ENCODE peak calls at places on chromosome 22, in eight cellular contexts. Y is lower lobe of right lung, V is endodermal cell, Q is adrenal gland, I is neuronal stem cell, N is mammary epithelial cell, P is endothelial cell of umbilical vein, B is thoracic aorta. S is an unnamed sample. For H3K27me3 and H3K36me3, the result is how much of the 10 kb centered on the place peaks cover.

GRCh38 chr22:37970864-37971263 is 13.5 kb downstream of the SOX10 start:
- DNase-seq in Y (no peak), V (no peak), Q (no peak), I (no peak), N (no peak), P (no peak), B (no peak), S (no peak)

GRCh38 chr22:35505394-35506258 is 35.0 kb upstream of the RASD2 start:
- DNase-seq in Y (no peak), V (no peak), Q (no peak), I (no peak), N (no peak), P (no peak), B (no peak), S (no peak)

GRCh38 chr22:49232319-49233067 is 595.2 kb downstream of the BRD1 start:
- DNase-seq in Y (no peak), V (no peak), Q (no peak), I (peak), N (no peak), P (no peak), B (no peak), S (no peak)

GRCh38 chr22:20247010-20247505 is 21.1 kb downstream of the RTN4R start:
- DNase-seq in Y (no peak), V (no peak), Q (no peak), I (no peak), N (no peak), P (no peak), B (no peak), S (peak)

GRCh38 chr22:20979243-20979809 is 2.8 kb upstream of the LZTR1 start:
- DNase-seq in Y (peak), V (peak), Q (peak), I (peak), N (peak), P (peak), B (no peak), S (no peak)

GRCh38 chr22:35102663-35103062 is 36.7 kb downstream of the ISX start:
- DNase-seq in Y (peak), V (peak), Q (no peak), I (no peak), N (peak), P (no peak), B (no peak), S (no peak)

GRCh38 chr22:36383110-36383581 is 4.6 kb downstream of the MYH9 start:
- DNase-seq in Y (no peak), V (no peak), Q (no peak), I (no peak), N (peak), P (peak), B (no peak), S (no peak)

GRCh38 chr22:38267086-38267485 is 5.7 kb downstream of the TMEM184B start:
- DNase-seq in Y (no peak), V (no peak), Q (no peak), I (no peak), N (no peak), P (peak), B (no peak), S (no peak)

GRCh38 chr22:32475428-32476010 is 908 bp downstream of the FBXO7 start:
- DNase-seq in Y (peak), V (peak), Q (peak), I (peak), N (no peak), P (peak), B (no peak), S (no peak)

GRCh38 chr22:21074092-21074715 is 28.5 kb downstream of the LRRC74B start:
- DNase-seq in Y (no peak), V (no peak), Q (peak), I (no peak), N (peak), P (no peak), B (no peak), S (no peak)

GRCh38 chr22:19271856-19272535 is 19.5 kb downstream of the CLTCL1 start:
- DNase-seq in Y (no peak), V (no peak), Q (peak), I (no peak), N (peak), P (no peak), B (no peak), S (no peak)

GRCh38 chr22:48417143-48418070 is 1410.3 kb downstream of the BRD1 start:
- DNase-seq in Y (no peak), V (peak), Q (no peak), I (no peak), N (no peak), P (no peak), B (no peak), S (no peak)

GRCh38 chr22:28002181-28002700 is 83.2 kb upstream of the PITPNB start:
- DNase-seq in Y (no peak), V (no peak), Q (no peak), I (no peak), N (no peak), P (no peak), B (no peak), S (no peak)

GRCh38 chr22:29615705-29616104 is 12.3 kb downstream of the NF2 start:
- DNase-seq in Y (no peak), V (no peak), Q (no peak), I (no peak), N (no peak), P (no peak), B (no peak), S (no peak)

GRCh38 chr22:29607426-29607825 is 4.0 kb downstream of the NF2 start:
- DNase-seq in Y (no peak), V (no peak), Q (no peak), I (no peak), N (no peak), P (peak), B (no peak), S (no peak)

GRCh38 chr22:29609139-29609538 is 5.7 kb downstream of the NF2 start:
- DNase-seq in Y (no peak), V (peak), Q (no peak), I (no peak), N (no peak), P (no peak), B (no peak), S (peak)

GRCh38 chr22:29606320-29606719 is 2.9 kb downstream of the NF2 start:
- DNase-seq in Y (no peak), V (no peak), Q (no peak), I (no peak), N (no peak), P (no peak), B (no peak), S (no peak)

GRCh38 chr22:29610780-29611179 is 7.3 kb downstream of the NF2 start:
- DNase-seq in Y (no peak), V (no peak), Q (no peak), I (no peak), N (no peak), P (no peak), B (no peak), S (no peak)
- H3K27me3 ChIP-seq in Y (under half), V (under half), Q (under half), I (under half), N (under half), P (under half), B (under half), S (under half)

DNA sequence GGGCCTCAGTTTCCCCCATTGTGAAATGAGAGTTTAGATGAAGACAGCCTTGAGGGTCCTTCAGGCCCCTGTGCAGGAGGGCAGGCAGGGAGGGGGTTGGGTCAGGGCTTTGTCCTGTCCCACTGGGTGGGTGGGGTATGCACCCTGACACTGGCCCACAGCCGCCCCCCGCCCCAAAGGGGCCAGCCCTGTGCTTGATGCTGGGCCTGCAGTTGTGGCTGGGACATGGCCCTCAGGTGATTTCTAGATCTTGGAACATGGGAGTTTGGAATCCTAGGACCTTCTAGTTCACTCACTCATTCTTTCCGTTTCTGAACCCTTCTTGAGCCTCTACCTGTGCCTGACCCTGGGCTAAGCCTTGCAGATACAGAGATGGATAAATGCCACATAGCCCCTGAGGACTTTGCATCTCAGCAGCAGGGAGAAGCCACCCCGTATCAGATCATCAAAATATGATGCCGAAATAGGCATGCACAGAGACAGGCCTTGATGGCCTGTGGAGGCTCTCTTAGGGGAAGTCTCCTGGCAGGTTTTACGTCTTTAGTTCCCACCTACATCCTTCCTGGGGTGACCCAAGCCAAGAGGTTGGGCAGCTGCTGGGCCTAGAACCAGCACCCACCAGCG is 76.0 kb downstream of the FBLN1 start:
- DNase-seq in Y (no peak), V (no peak), Q (no peak), I (no peak), N (no peak), P (no peak), B (no peak), S (no peak)
- H3K36me3 ChIP-seq in Y (under half), V (under half), Q (under half), I (under half), N (under half), P (under half), B (under half), S (under half)

GRCh38 chr22:42924436-42924835 is 67.4 kb upstream of the ARFGAP3 start:
- DNase-seq in Y (peak), V (no peak), Q (no peak), I (no peak), N (no peak), P (no peak), B (no peak), S (no peak)
- H3K4me3 ChIP-seq in Y (no peak), V (no peak), Q (no peak), I (no peak), N (no peak), P (no peak), B (no peak), S (no peak)

GRCh38 chr22:42346722-42347121 is 76.3 kb upstream of the TCF20 start:
- DNase-seq in Y (no peak), V (no peak), Q (no peak), I (no peak), N (no peak), P (no peak), B (no peak), S (no peak)

GRCh38 chr22:42350373-42350772 is 79.9 kb upstream of the TCF20 start:
- DNase-seq in Y (no peak), V (no peak), Q (no peak), I (no peak), N (no peak), P (no peak), B (no peak), S (no peak)

GRCh38 chr22:42345458-42345857 is 75.0 kb upstream of the TCF20 start:
- DNase-seq in Y (no peak), V (no peak), Q (no peak), I (no peak), N (no peak), P (no peak), B (no peak), S (no peak)

GRCh38 chr22:42344391-42344861 is 74.0 kb upstream of the TCF20 start:
- DNase-seq in Y (no peak), V (peak), Q (no peak), I (no peak), N (no peak), P (no peak), B (peak), S (no peak)

GRCh38 chr22:42347281-42347824 is 76.9 kb upstream of the TCF20 start:
- DNase-seq in Y (no peak), V (no peak), Q (no peak), I (no peak), N (no peak), P (no peak), B (no peak), S (no peak)
- H3K27me3 ChIP-seq in Y (under half), V (under half), Q (under half), I (under half), N (under half), P (under half), B (under half), S (under half)

DNA sequence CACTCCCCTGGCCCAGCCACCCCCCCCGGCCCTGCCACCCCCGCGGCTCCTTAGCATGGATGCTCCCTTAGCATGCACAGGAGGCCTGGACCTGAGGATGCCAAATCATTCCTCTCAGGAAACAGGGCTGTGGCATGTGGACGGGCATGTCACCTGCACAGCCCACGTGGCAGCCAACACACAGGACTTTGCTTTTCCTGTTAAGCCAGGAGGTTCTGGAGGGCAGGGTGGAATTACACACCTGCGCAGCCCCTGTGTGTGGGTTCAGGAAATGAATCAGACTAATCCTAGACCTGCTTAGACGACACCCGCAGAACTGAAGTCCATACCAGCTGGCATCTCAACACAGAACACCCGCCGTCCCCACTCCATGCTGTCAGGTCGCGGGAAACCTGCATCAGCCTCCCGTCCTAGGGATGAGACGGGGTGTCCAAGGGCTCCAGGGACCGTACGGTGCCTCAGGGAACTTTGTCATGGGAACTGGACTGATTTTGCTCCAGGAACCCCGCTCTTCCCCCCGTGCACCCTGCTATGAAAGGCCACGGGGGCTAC is 10.2 kb downstream of the CERK start:
- DNase-seq in Y (no peak), V (no peak), Q (no peak), I (no peak), N (no peak), P (no peak), B (no peak), S (no peak)
- H3K36me3 ChIP-seq in Y (under half), V (under half), Q (under half), I (under half), N (under half), P (under half), B (under half), S (under half)

GRCh38 chr22:16777284-16777924 is 47.8 kb downstream of the XKR3 start:
- DNase-seq in Y (no peak), V (no peak), Q (no peak), I (no peak), N (no peak), P (no peak), B (no peak), S (no peak)

GRCh38 chr22:16776088-16776487 is 49.1 kb downstream of the XKR3 start:
- DNase-seq in Y (no peak), V (no peak), Q (no peak), I (no peak), N (no peak), P (no peak), B (no peak), S (no peak)

GRCh38 chr22:16774911-16775529 is 50.2 kb downstream of the XKR3 start:
- DNase-seq in Y (no peak), V (no peak), Q (no peak), I (no peak), N (no peak), P (no peak), B (no peak), S (no peak)
- H3K4me3 ChIP-seq in Y (no peak), V (no peak), Q (no peak), I (no peak), N (no peak), P (no peak), B (no peak), S (no peak)

GRCh38 chr22:42366815-42367581 is 65.2 kb downstream of the NFAM1 start:
- DNase-seq in Y (no peak), V (no peak), Q (no peak), I (no peak), N (no peak), P (no peak), B (no peak), S (no peak)

GRCh38 chr22:42365942-42366660 is 66.1 kb downstream of the NFAM1 start:
- DNase-seq in Y (no peak), V (no peak), Q (no peak), I (no peak), N (no peak), P (no peak), B (no peak), S (no peak)

GRCh38 chr22:42363851-42364250 is 68.4 kb downstream of the NFAM1 start:
- DNase-seq in Y (no peak), V (no peak), Q (no peak), I (no peak), N (no peak), P (no peak), B (no peak), S (no peak)

GRCh38 chr22:42364641-42365336 is 67.4 kb downstream of the NFAM1 start:
- DNase-seq in Y (no peak), V (no peak), Q (no peak), I (no peak), N (no peak), P (peak), B (no peak), S (no peak)

DNA sequence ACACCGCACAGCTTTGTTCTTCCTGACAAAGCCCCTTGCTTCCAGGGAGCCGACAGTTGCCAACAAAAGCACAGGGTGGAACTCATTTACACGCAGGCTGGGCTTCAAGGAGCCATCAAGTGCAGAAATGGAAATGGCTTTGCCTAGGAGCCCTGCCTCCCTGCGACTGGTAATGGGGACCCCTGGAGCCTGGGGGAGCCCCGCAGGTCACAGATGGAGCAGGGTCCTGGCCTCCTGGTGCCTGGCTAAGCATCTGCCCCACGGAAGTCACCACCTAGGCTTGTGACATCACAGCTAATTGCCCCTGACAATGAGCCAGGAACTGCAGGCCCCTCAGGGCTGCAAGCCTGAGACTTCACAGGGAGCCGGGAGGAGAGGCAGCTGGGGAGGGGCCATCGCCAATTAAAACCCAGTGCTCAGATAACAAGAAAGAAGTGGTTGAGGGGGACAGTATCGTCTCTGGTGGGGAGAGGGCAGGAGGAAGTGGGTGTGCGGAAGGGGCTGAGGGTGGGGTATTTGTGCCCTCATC is 66.8 kb downstream of the NFAM1 start:
- DNase-seq in Y (no peak), V (peak), Q (no peak), I (no peak), N (no peak), P (no peak), B (no peak), S (no peak)
- H3K27me3 ChIP-seq in Y (under half), V (under half), Q (under half), I (under half), N (under half), P (under half), B (under half), S (under half)

DNA sequence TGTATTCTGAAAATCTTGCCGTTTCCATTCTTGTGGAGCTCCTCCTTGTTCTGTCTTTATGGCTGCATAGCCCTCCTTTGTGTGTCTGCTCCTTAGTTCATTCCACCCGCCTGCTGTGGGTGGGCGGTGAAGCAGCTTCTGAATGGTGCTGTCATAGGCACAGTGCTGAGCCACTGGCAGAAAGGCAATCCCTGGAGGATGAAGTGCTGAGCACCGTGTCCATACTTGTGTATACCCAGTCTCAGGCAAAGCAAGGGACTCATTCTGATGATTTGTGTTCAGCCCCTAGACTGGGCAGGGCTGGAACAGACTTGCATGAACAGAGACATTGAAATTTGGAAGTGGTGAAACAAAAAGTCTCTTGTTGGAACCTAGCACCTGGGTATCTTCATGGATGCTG is 134.9 kb downstream of the MYO18B start:
- DNase-seq in Y (no peak), V (no peak), Q (no peak), I (peak), N (peak), P (no peak), B (no peak), S (no peak)
- H3K36me3 ChIP-seq in Y (under half), V (under half), Q (under half), I (under half), N (under half), P (under half), B (under half), S (under half)

S was measured in WERI-Rb-1.